ENCODE peak calls at places on chromosomes 3 and 15, in five cellular contexts. W is MM.1S, L is H9, I is lung, K is Panc1. E is an unnamed sample.

GRCh38 chr3:141782386-141782932 is 19.3 kb downstream of the GRK7 start:
- DNase-seq in W (no peak), L (no peak), I (no peak), K (no peak), E (peak)

GRCh38 chr3:155411500-155412223 is 118.2 kb upstream of the STRIT1 start:
- DNase-seq in W (no peak), L (no peak), I (no peak), K (no peak), E (no peak)

GRCh38 chr3:195196266-195196665 is 74.7 kb downstream of the XXYLT1 start:
- DNase-seq in W (no peak), L (no peak), I (no peak), K (no peak), E (peak)

GRCh38 chr3:53533486-53533885 is 39.1 kb downstream of the CACNA1D start:
- DNase-seq in W (no peak), L (no peak), I (no peak), K (no peak), E (no peak)

GRCh38 chr3:194987571-194988494 is 283.1 kb downstream of the XXYLT1 start:
- DNase-seq in W (no peak), L (no peak), I (no peak), K (no peak), E (peak)

GRCh38 chr3:140903196-140903595 is 38.4 kb upstream of the SLC25A36 start:
- DNase-seq in W (no peak), L (no peak), I (no peak), K (no peak), E (no peak)

GRCh38 chr15:40093224-40093842 is 15.3 kb downstream of the BMF start:
- DNase-seq in W (no peak), L (no peak), I (no peak), K (no peak), E (no peak)

GRCh38 chr3:73511555-73511954 is 113.2 kb downstream of the PDZRN3 start:
- DNase-seq in W (no peak), L (peak), I (no peak), K (no peak), E (no peak)

GRCh38 chr15:91422704-91423254 is 322.7 kb downstream of the SV2B start:
- DNase-seq in W (peak), L (peak), I (no peak), K (no peak), E (no peak)

GRCh38 chr3:119937229-119937628 is 155.3 kb downstream of the NR1I2 start:
- DNase-seq in W (peak), L (no peak), I (no peak), K (no peak), E (no peak)

GRCh38 chr15:36177590-36178281 is 401.7 kb upstream of the CDIN1 start:
- DNase-seq in W (no peak), L (no peak), I (no peak), K (no peak), E (no peak)

GRCh38 chr3:61157414-61157813 is 93.8 kb downstream of the FHIT start:
- DNase-seq in W (no peak), L (no peak), I (no peak), K (no peak), E (no peak)

GRCh38 chr3:89474333-89475130 is 367.1 kb downstream of the EPHA3 start:
- DNase-seq in W (no peak), L (no peak), I (no peak), K (no peak), E (no peak)

GRCh38 chr3:116256843-116257485 is 188.3 kb downstream of the LSAMP start:
- DNase-seq in W (no peak), L (no peak), I (no peak), K (no peak), E (no peak)

GRCh38 chr3:192916455-192917257 is 1.0 kb downstream of the MB21D2 start:
- DNase-seq in W (no peak), L (peak), I (peak), K (no peak), E (peak)

GRCh38 chr3:129409541-129409940 is 18.9 kb downstream of the EFCAB12 start:
- DNase-seq in W (no peak), L (no peak), I (no peak), K (no peak), E (no peak)

GRCh38 chr3:193114431-193115340 is 126.3 kb upstream of the PLAAT1 start:
- DNase-seq in W (no peak), L (no peak), I (no peak), K (no peak), E (no peak)

GRCh38 chr3:6018456-6018855 is 830.9 kb downstream of the EDEM1 start:
- DNase-seq in W (peak), L (no peak), I (no peak), K (no peak), E (no peak)

GRCh38 chr3:124174910-124175874 is 183.3 kb upstream of the ROPN1 start:
- DNase-seq in W (no peak), L (no peak), I (no peak), K (no peak), E (no peak)

GRCh38 chr15:39345176-39345575 is 235.7 kb upstream of the THBS1 start:
- DNase-seq in W (no peak), L (no peak), I (no peak), K (no peak), E (no peak)

GRCh38 chr3:12875857-12876451 is 34.6 kb upstream of the RPL32 start:
- DNase-seq in W (no peak), L (peak), I (no peak), K (no peak), E (no peak)

GRCh38 chr3:58038675-58039302 is 30.6 kb downstream of the FLNB start:
- DNase-seq in W (no peak), L (no peak), I (no peak), K (no peak), E (no peak)

GRCh38 chr3:51605938-51606337 is 65.1 kb upstream of the TEX264 start:
- DNase-seq in W (no peak), L (no peak), I (no peak), K (no peak), E (no peak)

GRCh38 chr15:22978691-22979068 is 1.5 kb downstream of the CYFIP1 start:
- DNase-seq in W (no peak), L (no peak), I (no peak), K (no peak), E (no peak)

GRCh38 chr3:13548696-13549512 is at the start of gene FBLN2:
- DNase-seq in W (no peak), L (peak), I (no peak), K (no peak), E (no peak)

GRCh38 chr3:11548721-11549131 is 95.0 kb downstream of the VGLL4 start:
- DNase-seq in W (no peak), L (no peak), I (no peak), K (peak), E (no peak)

GRCh38 chr15:80503319-80503952 is 99.3 kb downstream of the ARNT2 start:
- DNase-seq in W (no peak), L (peak), I (no peak), K (no peak), E (no peak)

GRCh38 chr15:71755571-71755970 is 54.8 kb upstream of the NR2E3 start:
- DNase-seq in W (no peak), L (no peak), I (no peak), K (no peak), E (no peak)

GRCh38 chr15:66939451-66940023 is 125.9 kb upstream of the SMAD3 start:
- DNase-seq in W (no peak), L (no peak), I (no peak), K (no peak), E (no peak)

GRCh38 chr3:52313774-52314188 is 2.3 kb upstream of the DNAH1 start:
- DNase-seq in W (peak), L (no peak), I (no peak), K (no peak), E (peak)

GRCh38 chr3:69081583-69082262 is 1.6 kb upstream of the UBA3 start:
- DNase-seq in W (peak), L (peak), I (no peak), K (no peak), E (no peak)
- H3K27ac ChIP-seq in W (peak), L (no peak), I (peak), K (peak), E (no peak)

GRCh38 chr3:172666873-172667694 is 43.8 kb downstream of the NCEH1 start:
- DNase-seq in W (peak), L (peak), I (peak), K (peak), E (peak)

GRCh38 chr3:172666181-172666872 is 44.5 kb downstream of the NCEH1 start:
- DNase-seq in W (no peak), L (no peak), I (no peak), K (no peak), E (no peak)
- TF ChIP-seq CTCF in W (peak), L (no peak), I (no peak), K (no peak), E (no peak)

GRCh38 chr3:45931476-45931875 is 11.8 kb upstream of the CXCR6 start:
- DNase-seq in W (no peak), L (no peak), I (no peak), K (no peak), E (no peak)
- H3K27ac ChIP-seq in W (no peak), L (no peak), I (no peak), K (no peak), E (no peak)

GRCh38 chr3:54874816-54875556 is 52.9 kb downstream of the LRTM1 start:
- DNase-seq in W (no peak), L (no peak), I (no peak), K (no peak), E (no peak)

GRCh38 chr3:54871867-54872266 is 56.0 kb downstream of the LRTM1 start:
- DNase-seq in W (no peak), L (no peak), I (no peak), K (no peak), E (no peak)

GRCh38 chr3:54873059-54873695 is 54.7 kb downstream of the LRTM1 start:
- DNase-seq in W (no peak), L (no peak), I (no peak), K (no peak), E (no peak)

GRCh38 chr3:54866221-54866620 is 61.6 kb downstream of the LRTM1 start:
- DNase-seq in W (no peak), L (no peak), I (no peak), K (no peak), E (no peak)

DNA sequence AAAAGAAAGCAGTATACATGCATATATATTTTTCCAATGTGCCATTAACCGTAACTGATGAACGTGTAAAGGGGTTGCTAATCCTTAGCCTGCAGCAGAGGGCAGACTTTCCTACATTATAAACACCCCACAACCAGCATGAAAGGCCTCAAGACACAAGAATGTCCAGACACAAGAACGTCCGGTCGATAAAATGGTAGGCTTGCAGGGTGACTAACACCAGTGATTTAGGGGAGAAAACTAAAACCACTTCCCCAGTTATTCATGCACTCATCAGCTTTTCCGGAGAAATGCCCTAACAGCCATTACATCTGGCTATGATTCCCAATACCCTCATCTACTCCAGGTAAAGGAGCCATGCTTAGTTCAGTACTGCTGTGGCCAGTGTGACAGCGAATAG is 57.4 kb downstream of the LRTM1 start:
- DNase-seq in W (no peak), L (no peak), I (no peak), K (no peak), E (no peak)
- TF ChIP-seq CTCF in W (no peak), L (peak), I (no peak), K (peak), E (no peak)

DNA sequence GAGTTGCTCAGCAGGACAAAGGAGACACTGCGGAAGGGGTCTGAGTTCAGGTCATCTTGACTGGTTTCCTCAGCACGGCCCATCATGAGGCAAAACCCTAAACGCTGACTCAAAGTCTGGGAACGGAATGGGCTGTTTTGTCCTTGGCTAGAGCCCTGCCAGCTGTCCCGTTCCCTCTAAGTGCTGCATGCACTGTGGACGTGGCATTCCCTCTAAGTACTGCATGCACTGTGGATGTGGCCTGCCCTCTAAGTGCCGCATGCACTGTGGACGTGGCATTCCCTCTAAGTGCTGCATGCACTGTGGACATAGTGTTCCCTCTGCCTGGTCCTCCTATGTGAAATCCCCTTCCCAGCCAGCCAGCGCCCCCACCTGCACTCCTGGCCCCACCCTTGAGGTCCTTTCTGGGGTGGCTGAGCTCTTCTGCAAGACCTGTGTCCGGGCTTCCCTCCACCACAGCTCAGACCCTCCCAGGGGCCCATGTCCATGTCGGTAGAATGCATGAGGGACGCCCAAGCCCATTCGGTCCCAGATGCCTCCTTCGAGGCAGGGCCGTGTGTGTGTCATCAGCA is 36.7 kb downstream of the TM2D3 start:
- DNase-seq in W (no peak), L (no peak), I (no peak), K (no peak), E (peak)
- H3K27ac ChIP-seq in W (no peak), L (no peak), I (no peak), K (no peak), E (peak)

GRCh38 chr3:153439780-153440179 is 277.8 kb downstream of the RAP2B start:
- DNase-seq in W (no peak), L (no peak), I (no peak), K (no peak), E (no peak)
- TF ChIP-seq CTCF in W (no peak), L (no peak), I (no peak), K (peak), E (no peak)

GRCh38 chr3:114450008-114450596 is 156.3 kb downstream of the TIGIT start:
- DNase-seq in W (no peak), L (no peak), I (no peak), K (no peak), E (no peak)
- H3K27ac ChIP-seq in W (no peak), L (no peak), I (no peak), K (no peak), E (peak)

E was measured in right atrium auricular region.